ENCODE peak calls at places on chromosomes 5 and 9, in six cellular contexts. U is GM12878, J is SK-N-SH, S is GM12891, C is K562, A is H1. Y is an unnamed sample.

GRCh38 chr5:6740586-6741150 is 27.4 kb downstream of the TENT4A start:
- DNase-seq in U (no peak), A (no peak), S (no peak), C (no peak), J (no peak), Y (no peak)

GRCh38 chr9:33850677-33851076 is 33.7 kb downstream of the UBE2R2 start:
- DNase-seq in J (no peak), S (no peak), C (no peak), A (no peak), U (no peak), Y (no peak)

GRCh38 chr5:59685806-59686205 is 207.7 kb downstream of the PDE4D start:
- DNase-seq in U (no peak), A (no peak), S (no peak), C (no peak), J (no peak), Y (no peak)

GRCh38 chr5:35003018-35003957 is 44.5 kb downstream of the AGXT2 start:
- DNase-seq in A (no peak), J (peak; percentile 69), C (peak; percentile 78), S (peak; percentile 48), U (peak; percentile 9), Y (peak; percentile 37)

GRCh38 chr9:122265265-122265900 is 701 bp downstream of the MRRF start:
- DNase-seq in S (peak; percentile 9), U (peak; percentile 38), A (no peak), J (no peak), C (no peak), Y (no peak)

GRCh38 chr5:79687911-79688310 is 1.7 kb upstream of the CMYA5 start:
- DNase-seq in U (no peak), J (no peak), A (no peak), C (no peak), S (no peak), Y (no peak)

GRCh38 chr5:77272206-77272605 is 61.7 kb downstream of the PDE8B start:
- DNase-seq in A (no peak), J (no peak), S (no peak), U (no peak), C (no peak), Y (no peak)

GRCh38 chr5:112657804-112658203 is 79.9 kb upstream of the APC start:
- DNase-seq in J (no peak), U (no peak), C (no peak), A (no peak), S (no peak), Y (no peak)

GRCh38 chr9:104993291-104993963 is 65.5 kb upstream of the ABCA1 start:
- DNase-seq in C (no peak), A (peak; percentile 93), S (no peak), U (no peak), J (no peak), Y (no peak)

GRCh38 chr9:32395483-32396216 is 11.2 kb downstream of the ACO1 start:
- DNase-seq in S (no peak), U (no peak), J (peak; percentile 20), A (no peak), C (no peak), Y (no peak)

GRCh38 chr5:115961413-115962238 is 649 bp upstream of the LVRN start:
- DNase-seq in J (peak; percentile 81), U (no peak), C (no peak), A (no peak), S (no peak), Y (no peak)

GRCh38 chr9:91341258-91341746 is 20.4 kb downstream of the AUH start:
- DNase-seq in A (no peak), U (no peak), J (no peak), S (no peak), C (no peak), Y (no peak)

GRCh38 chr9:133794006-133794760 is 56.0 kb upstream of the SARDH start:
- DNase-seq in A (no peak), S (no peak), C (no peak), J (no peak), U (no peak), Y (no peak)

GRCh38 chr5:14332746-14333145 is 189.6 kb downstream of the TRIO start:
- DNase-seq in S (no peak), J (no peak), C (no peak), A (no peak), U (no peak), Y (no peak)

GRCh38 chr9:3875371-3876132 is 349.8 kb upstream of the RFX3 start:
- DNase-seq in U (no peak), J (peak; percentile 10), A (no peak), S (no peak), C (no peak), Y (no peak)

GRCh38 chr9:131889437-131890244 is 149.8 kb upstream of the RAPGEF1 start:
- DNase-seq in J (peak; percentile 74), A (no peak), C (no peak), U (no peak), S (no peak), Y (no peak)

GRCh38 chr9:129580211-129580915 is 40.5 kb downstream of the C9orf50 start:
- DNase-seq in S (no peak), J (no peak), U (peak; percentile 64), C (no peak), A (no peak), Y (no peak)

DNA sequence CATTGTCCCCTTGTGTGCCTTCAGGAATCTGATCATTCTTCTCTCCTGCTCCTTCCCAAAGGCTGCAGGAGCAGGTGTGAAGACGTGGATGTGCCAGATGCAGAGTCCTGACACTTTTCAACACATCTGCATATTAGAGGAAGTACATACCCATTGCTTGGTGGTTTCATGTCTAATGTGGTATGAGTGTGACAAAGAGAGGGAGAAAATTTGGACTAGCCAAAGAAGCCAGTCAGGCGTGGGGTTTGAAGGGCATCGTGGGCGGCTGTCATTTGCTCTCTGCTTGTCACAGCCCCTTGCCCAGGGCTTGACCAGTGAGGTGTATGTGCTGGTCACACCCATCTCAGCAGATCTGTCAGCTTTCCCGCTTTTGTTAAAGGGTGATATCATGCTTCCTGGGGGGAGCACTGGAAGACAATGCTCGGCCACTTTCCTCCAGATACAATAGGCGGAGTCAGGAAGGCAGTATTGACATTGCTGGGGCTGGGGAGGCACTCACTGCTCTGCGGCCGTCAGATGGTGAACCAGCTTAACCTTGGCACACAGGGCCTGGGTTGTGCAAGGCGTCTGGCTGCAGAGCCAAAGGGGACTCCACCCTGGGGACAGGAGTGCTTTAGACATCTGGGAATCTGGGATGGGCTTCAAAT is 8.6 kb downstream of the TEK start:
- DNase-seq in A (no peak), J (no peak), U (no peak), S (no peak), C (no peak), Y (no peak)
- TF ChIP-seq POLR2AphosphoS5 in A (no peak), J (no peak), U (no peak), S (no peak), C (no peak), Y (no peak)

GRCh38 chr9:27676827-27677226 is 103.5 kb upstream of the C9orf72 start:
- DNase-seq in J (no peak), S (no peak), C (no peak), A (no peak), U (no peak), Y (no peak)

GRCh38 chr9:27675354-27675753 is 102.1 kb upstream of the C9orf72 start:
- DNase-seq in S (no peak), A (no peak), U (no peak), C (no peak), J (no peak), Y (no peak)

GRCh38 chr9:27673626-27674025 is 100.3 kb upstream of the C9orf72 start:
- DNase-seq in C (no peak), A (no peak), S (no peak), J (no peak), U (no peak), Y (no peak)

GRCh38 chr9:27672730-27673129 is 99.4 kb upstream of the C9orf72 start:
- DNase-seq in J (no peak), A (no peak), C (no peak), S (no peak), U (no peak), Y (no peak)

DNA sequence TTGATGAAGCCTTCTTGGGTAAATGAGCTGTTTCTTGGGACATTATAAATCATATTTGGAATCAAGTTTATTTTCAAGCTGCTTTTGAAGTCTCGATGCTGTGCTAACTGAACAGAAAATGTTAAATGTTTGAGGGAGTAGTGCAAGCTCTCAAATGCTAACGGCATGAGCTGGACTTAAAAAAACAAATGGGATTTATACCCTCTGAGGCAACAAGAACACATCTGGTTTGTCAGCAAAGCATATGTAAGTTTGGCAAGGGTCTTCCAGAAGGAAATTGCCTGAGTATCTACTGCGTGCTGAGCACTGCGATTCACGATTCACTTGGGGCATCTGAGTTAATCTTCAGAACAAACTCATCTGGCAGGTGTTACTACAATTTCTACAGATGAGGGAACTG is 98.3 kb upstream of the C9orf72 start:
- DNase-seq in A (no peak), C (no peak), J (no peak), U (no peak), S (no peak), Y (no peak)
- TF ChIP-seq TAF1 in A (no peak), C (no peak), J (no peak), U (no peak), S (no peak), Y (no peak)

GRCh38 chr5:165184183-165184582 is 1678.8 kb downstream of the MAT2B start:
- DNase-seq in U (no peak), C (no peak), S (no peak), J (no peak), A (no peak), Y (no peak)

GRCh38 chr5:165188555-165189260 is 1683.3 kb downstream of the MAT2B start:
- DNase-seq in J (no peak), U (no peak), A (no peak), S (no peak), C (no peak), Y (no peak)

GRCh38 chr5:165187815-165188214 is 1682.4 kb downstream of the MAT2B start:
- DNase-seq in C (no peak), A (no peak), J (no peak), S (no peak), U (no peak), Y (no peak)

DNA sequence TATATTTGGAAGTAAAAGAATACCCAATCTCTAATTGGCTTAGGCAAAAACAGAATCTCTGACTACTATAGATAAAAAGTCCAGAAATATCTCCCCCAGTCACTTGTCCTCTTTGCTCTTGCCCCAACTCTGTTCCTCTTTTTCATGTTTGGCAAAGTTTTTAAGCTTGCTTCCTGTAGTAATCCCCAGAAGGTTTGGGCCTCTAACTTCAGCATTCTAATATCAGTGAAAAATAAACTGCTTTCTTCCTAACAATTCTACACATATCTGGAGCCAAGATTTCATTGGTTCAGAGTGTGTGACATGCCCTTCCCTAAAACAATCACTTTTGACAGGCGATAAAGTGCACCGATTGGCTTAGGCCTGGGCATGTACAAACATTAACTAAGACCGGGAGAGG is 1680.3 kb downstream of the MAT2B start:
- DNase-seq in S (no peak), C (no peak), J (no peak), U (no peak), A (no peak), Y (no peak)
- TF ChIP-seq POLR2AphosphoS5 in S (no peak), C (no peak), J (no peak), U (no peak), A (no peak), Y (no peak)

GRCh38 chr5:180213657-180214207 is 4.7 kb upstream of the RASGEF1C start:
- DNase-seq in A (no peak), C (no peak), S (no peak), U (no peak), J (no peak), Y (no peak)

GRCh38 chr5:180210961-180211760 is 2.1 kb upstream of the RASGEF1C start:
- DNase-seq in J (no peak), S (no peak), U (no peak), C (peak; percentile 54), A (no peak), Y (no peak)

GRCh38 chr5:180211761-180212035 is 2.7 kb upstream of the RASGEF1C start:
- DNase-seq in A (no peak), C (no peak), S (no peak), J (no peak), U (no peak), Y (no peak)

GRCh38 chr5:180213256-180213600 is 4.2 kb upstream of the RASGEF1C start:
- DNase-seq in C (no peak), A (no peak), U (no peak), J (no peak), S (no peak), Y (no peak)

GRCh38 chr5:180212363-180213255 is 3.6 kb upstream of the RASGEF1C start:
- DNase-seq in S (no peak), A (no peak), C (no peak), J (peak; percentile 65), U (no peak), Y (no peak)
- TF ChIP-seq TAF1 in S (no peak), A (no peak), C (no peak), J (no peak), U (no peak), Y (no peak)